ENCODE peak calls at places on chromosomes 13 and 19, in five cellular contexts. One of them, this sample, is unnamed.
A peak's percentile ranks its signal among the peaks of the same experiment; 100 is the strongest.

GRCh38 chr19:44891016-44891882 is at the start of gene TOMM40:
- DNase-seq in fibroblast of the aortic adventitia: no peak
- DNase-seq in kidney tubule cell: no peak
- DNase-seq in nephron progenitor cell: peak; percentile 100
- DNase-seq in stimulated activated CD8-positive, alpha-beta memory T cell treated with anti-CD3 and anti-CD28 coated beads, Interleukin-15, amount 100 ng/mL, for 24 hours: peak; percentile 96
- DNase-seq in this sample: no peak

GRCh38 chr19:34489175-34489574 is 7.6 kb downstream of the WTIP start:
- DNase-seq in kidney tubule cell: no peak
- DNase-seq in fibroblast of the aortic adventitia: no peak
- DNase-seq in stimulated activated CD8-positive, alpha-beta memory T cell treated with anti-CD3 and anti-CD28 coated beads, Interleukin-15, amount 100 ng/mL, for 24 hours: no peak
- DNase-seq in nephron progenitor cell: no peak
- DNase-seq in this sample: no peak

GRCh38 chr13:62320129-62320724 is 904.6 kb upstream of the PCDH20 start:
- DNase-seq in stimulated activated CD8-positive, alpha-beta memory T cell treated with anti-CD3 and anti-CD28 coated beads, Interleukin-15, amount 100 ng/mL, for 24 hours: no peak
- DNase-seq in kidney tubule cell: peak; percentile 43
- DNase-seq in nephron progenitor cell: no peak
- DNase-seq in fibroblast of the aortic adventitia: peak; percentile 5
- DNase-seq in this sample: peak; percentile 1

GRCh38 chr19:39733841-39734240 is 4.0 kb downstream of the CLC start:
- DNase-seq in kidney tubule cell: no peak
- DNase-seq in fibroblast of the aortic adventitia: no peak
- DNase-seq in nephron progenitor cell: no peak
- DNase-seq in stimulated activated CD8-positive, alpha-beta memory T cell treated with anti-CD3 and anti-CD28 coated beads, Interleukin-15, amount 100 ng/mL, for 24 hours: no peak
- DNase-seq in this sample: no peak

GRCh38 chr13:98411617-98412310 is 165.1 kb downstream of the STK24 start:
- DNase-seq in fibroblast of the aortic adventitia: peak; percentile 4
- DNase-seq in kidney tubule cell: no peak
- DNase-seq in nephron progenitor cell: no peak
- DNase-seq in stimulated activated CD8-positive, alpha-beta memory T cell treated with anti-CD3 and anti-CD28 coated beads, Interleukin-15, amount 100 ng/mL, for 24 hours: no peak
- DNase-seq in this sample: no peak

GRCh38 chr19:42366676-42367075 is 23.4 kb downstream of the CNFN start:
- DNase-seq in fibroblast of the aortic adventitia: no peak
- DNase-seq in kidney tubule cell: no peak
- DNase-seq in stimulated activated CD8-positive, alpha-beta memory T cell treated with anti-CD3 and anti-CD28 coated beads, Interleukin-15, amount 100 ng/mL, for 24 hours: no peak
- DNase-seq in nephron progenitor cell: no peak
- DNase-seq in this sample: no peak

GRCh38 chr13:113332615-113333014 is 31.3 kb downstream of the GRTP1 start:
- DNase-seq in kidney tubule cell: no peak
- DNase-seq in nephron progenitor cell: no peak
- DNase-seq in stimulated activated CD8-positive, alpha-beta memory T cell treated with anti-CD3 and anti-CD28 coated beads, Interleukin-15, amount 100 ng/mL, for 24 hours: no peak
- DNase-seq in fibroblast of the aortic adventitia: no peak
- DNase-seq in this sample: no peak

GRCh38 chr19:3873151-3873550 is 4.3 kb upstream of the ZFR2 start:
- DNase-seq in kidney tubule cell: no peak
- DNase-seq in nephron progenitor cell: no peak
- DNase-seq in stimulated activated CD8-positive, alpha-beta memory T cell treated with anti-CD3 and anti-CD28 coated beads, Interleukin-15, amount 100 ng/mL, for 24 hours: no peak
- DNase-seq in fibroblast of the aortic adventitia: no peak
- DNase-seq in this sample: no peak

GRCh38 chr13:22214184-22214583 is 543.3 kb downstream of the FGF9 start:
- DNase-seq in fibroblast of the aortic adventitia: no peak
- DNase-seq in kidney tubule cell: no peak
- DNase-seq in stimulated activated CD8-positive, alpha-beta memory T cell treated with anti-CD3 and anti-CD28 coated beads, Interleukin-15, amount 100 ng/mL, for 24 hours: no peak
- DNase-seq in nephron progenitor cell: no peak
- DNase-seq in this sample: no peak

GRCh38 chr13:41835871-41836270 is 125.0 kb downstream of the VWA8 start:
- DNase-seq in nephron progenitor cell: no peak
- DNase-seq in stimulated activated CD8-positive, alpha-beta memory T cell treated with anti-CD3 and anti-CD28 coated beads, Interleukin-15, amount 100 ng/mL, for 24 hours: no peak
- DNase-seq in fibroblast of the aortic adventitia: peak; percentile 79
- DNase-seq in kidney tubule cell: no peak
- DNase-seq in this sample: no peak

GRCh38 chr19:24033962-24034342 is 53.0 kb upstream of the ZNF254 start:
- DNase-seq in fibroblast of the aortic adventitia: peak; percentile 66
- DNase-seq in stimulated activated CD8-positive, alpha-beta memory T cell treated with anti-CD3 and anti-CD28 coated beads, Interleukin-15, amount 100 ng/mL, for 24 hours: peak; percentile 1
- DNase-seq in kidney tubule cell: peak; percentile 79
- DNase-seq in nephron progenitor cell: peak; percentile 24
- DNase-seq in this sample: no peak

GRCh38 chr19:19538077-19538764 is at the start of gene CILP2:
- DNase-seq in stimulated activated CD8-positive, alpha-beta memory T cell treated with anti-CD3 and anti-CD28 coated beads, Interleukin-15, amount 100 ng/mL, for 24 hours: no peak
- DNase-seq in kidney tubule cell: no peak
- DNase-seq in nephron progenitor cell: peak; percentile 93
- DNase-seq in fibroblast of the aortic adventitia: no peak
- DNase-seq in this sample: no peak

GRCh38 chr13:114054269-114054668 is 78.2 kb downstream of the RASA3 start:
- DNase-seq in fibroblast of the aortic adventitia: no peak
- DNase-seq in stimulated activated CD8-positive, alpha-beta memory T cell treated with anti-CD3 and anti-CD28 coated beads, Interleukin-15, amount 100 ng/mL, for 24 hours: no peak
- DNase-seq in nephron progenitor cell: peak; percentile 35
- DNase-seq in kidney tubule cell: no peak
- DNase-seq in this sample: no peak

GRCh38 chr19:12786950-12787349 is 4.3 kb upstream of the JUNB start:
- DNase-seq in kidney tubule cell: no peak
- DNase-seq in nephron progenitor cell: no peak
- DNase-seq in stimulated activated CD8-positive, alpha-beta memory T cell treated with anti-CD3 and anti-CD28 coated beads, Interleukin-15, amount 100 ng/mL, for 24 hours: no peak
- DNase-seq in fibroblast of the aortic adventitia: no peak
- DNase-seq in this sample: no peak

GRCh38 chr19:952049-952679 is 26.3 kb downstream of the ARID3A start:
- DNase-seq in kidney tubule cell: no peak
- DNase-seq in nephron progenitor cell: no peak
- DNase-seq in stimulated activated CD8-positive, alpha-beta memory T cell treated with anti-CD3 and anti-CD28 coated beads, Interleukin-15, amount 100 ng/mL, for 24 hours: no peak
- DNase-seq in fibroblast of the aortic adventitia: no peak
- DNase-seq in this sample: no peak

GRCh38 chr13:46665243-46665629 is 112.3 kb downstream of the LRCH1 start:
- DNase-seq in nephron progenitor cell: no peak
- DNase-seq in fibroblast of the aortic adventitia: peak; percentile 40
- DNase-seq in stimulated activated CD8-positive, alpha-beta memory T cell treated with anti-CD3 and anti-CD28 coated beads, Interleukin-15, amount 100 ng/mL, for 24 hours: no peak
- DNase-seq in kidney tubule cell: no peak
- DNase-seq in this sample: no peak

GRCh38 chr19:36939153-36939552 is 23.0 kb downstream of the ZNF568 start:
- DNase-seq in fibroblast of the aortic adventitia: no peak
- DNase-seq in nephron progenitor cell: no peak
- DNase-seq in kidney tubule cell: no peak
- DNase-seq in stimulated activated CD8-positive, alpha-beta memory T cell treated with anti-CD3 and anti-CD28 coated beads, Interleukin-15, amount 100 ng/mL, for 24 hours: no peak
- DNase-seq in this sample: no peak

GRCh38 chr19:17681505-17682125 is 6.5 kb downstream of the UNC13A start:
- DNase-seq in nephron progenitor cell: peak; percentile 89
- DNase-seq in fibroblast of the aortic adventitia: peak; percentile 60
- DNase-seq in stimulated activated CD8-positive, alpha-beta memory T cell treated with anti-CD3 and anti-CD28 coated beads, Interleukin-15, amount 100 ng/mL, for 24 hours: no peak
- DNase-seq in kidney tubule cell: peak; percentile 21
- DNase-seq in this sample: peak; percentile 54

GRCh38 chr19:33720155-33720493 is 76.5 kb upstream of the KCTD15 start:
- DNase-seq in kidney tubule cell: no peak
- DNase-seq in stimulated activated CD8-positive, alpha-beta memory T cell treated with anti-CD3 and anti-CD28 coated beads, Interleukin-15, amount 100 ng/mL, for 24 hours: no peak
- DNase-seq in nephron progenitor cell: no peak
- DNase-seq in fibroblast of the aortic adventitia: no peak
- DNase-seq in this sample: no peak

GRCh38 chr13:24032674-24033073 is 127.8 kb upstream of the SPATA13 start:
- DNase-seq in stimulated activated CD8-positive, alpha-beta memory T cell treated with anti-CD3 and anti-CD28 coated beads, Interleukin-15, amount 100 ng/mL, for 24 hours: no peak
- DNase-seq in kidney tubule cell: peak; percentile 39
- DNase-seq in nephron progenitor cell: no peak
- DNase-seq in fibroblast of the aortic adventitia: peak; percentile 74
- DNase-seq in this sample: no peak

GRCh38 chr13:103716689-103717088 is 650.5 kb upstream of the SLC10A2 start:
- DNase-seq in stimulated activated CD8-positive, alpha-beta memory T cell treated with anti-CD3 and anti-CD28 coated beads, Interleukin-15, amount 100 ng/mL, for 24 hours: no peak
- DNase-seq in nephron progenitor cell: no peak
- DNase-seq in fibroblast of the aortic adventitia: no peak
- DNase-seq in kidney tubule cell: no peak
- DNase-seq in this sample: no peak

GRCh38 chr13:26867451-26868067 is 107.0 kb upstream of the GPR12 start:
- DNase-seq in stimulated activated CD8-positive, alpha-beta memory T cell treated with anti-CD3 and anti-CD28 coated beads, Interleukin-15, amount 100 ng/mL, for 24 hours: no peak
- DNase-seq in nephron progenitor cell: peak; percentile 76
- DNase-seq in kidney tubule cell: peak; percentile 22
- DNase-seq in fibroblast of the aortic adventitia: peak; percentile 43
- DNase-seq in this sample: peak; percentile 8

GRCh38 chr13:99218969-99219368 is 18.3 kb downstream of the UBAC2 start:
- DNase-seq in fibroblast of the aortic adventitia: no peak
- DNase-seq in kidney tubule cell: no peak
- DNase-seq in stimulated activated CD8-positive, alpha-beta memory T cell treated with anti-CD3 and anti-CD28 coated beads, Interleukin-15, amount 100 ng/mL, for 24 hours: no peak
- DNase-seq in nephron progenitor cell: no peak
- DNase-seq in this sample: no peak

GRCh38 chr13:29524641-29525040 is 70.8 kb downstream of the SLC7A1 start:
- DNase-seq in kidney tubule cell: no peak
- DNase-seq in stimulated activated CD8-positive, alpha-beta memory T cell treated with anti-CD3 and anti-CD28 coated beads, Interleukin-15, amount 100 ng/mL, for 24 hours: no peak
- DNase-seq in fibroblast of the aortic adventitia: no peak
- DNase-seq in nephron progenitor cell: no peak
- DNase-seq in this sample: no peak

GRCh38 chr13:113651511-113652403 is 6.2 kb downstream of the ATP4B start:
- DNase-seq in stimulated activated CD8-positive, alpha-beta memory T cell treated with anti-CD3 and anti-CD28 coated beads, Interleukin-15, amount 100 ng/mL, for 24 hours: no peak
- DNase-seq in fibroblast of the aortic adventitia: no peak
- DNase-seq in nephron progenitor cell: no peak
- DNase-seq in kidney tubule cell: no peak
- DNase-seq in this sample: no peak

GRCh38 chr19:7863971-7864718 is 10.0 kb downstream of the PRR36 start:
- DNase-seq in stimulated activated CD8-positive, alpha-beta memory T cell treated with anti-CD3 and anti-CD28 coated beads, Interleukin-15, amount 100 ng/mL, for 24 hours: no peak
- DNase-seq in nephron progenitor cell: no peak
- DNase-seq in fibroblast of the aortic adventitia: no peak
- DNase-seq in kidney tubule cell: no peak
- DNase-seq in this sample: no peak

This sample was measured in Caki2.